ENCODE peak calls at places on chromosome X, in nine cellular contexts. C is uterus, W is CD14-positive monocyte, L is neural crest cell, V is ascending aorta, J is HFFc6, K is astrocyte of the cerebellum, S is fibroblast of mammary gland, M is HFF-Myc. D is an unnamed sample.

GRCh38 chrX:38768079-38768478 is 33.2 kb upstream of the MID1IP1 start:
- DNase-seq in J (peak; percentile 6), C (no peak), W (no peak), K (peak; percentile 12), V (no peak), S (peak; percentile 45), M (no peak), L (no peak), D (no peak)

GRCh38 chrX:100353326-100353725 is 56.7 kb downstream of the PCDH19 start:
- DNase-seq in M (no peak), J (no peak), K (no peak), W (no peak), S (no peak), L (no peak), C (no peak), V (no peak), D (no peak)

GRCh38 chrX:30812326-30812725 is 76.7 kb downstream of the TAB3 start:
- DNase-seq in J (no peak), S (no peak), W (no peak), M (no peak), V (no peak), C (no peak), L (no peak), K (no peak), D (no peak)

GRCh38 chrX:123899701-123900100 is 39.8 kb downstream of the XIAP start:
- DNase-seq in M (no peak), J (peak; percentile 13), W (no peak), C (no peak), V (no peak), L (no peak), S (peak; percentile 44), K (no peak), D (no peak)

GRCh38 chrX:95764972-95765451 is 919.6 kb upstream of the DIAPH2 start:
- DNase-seq in W (no peak), V (no peak), S (peak; percentile 44), C (no peak), L (peak; percentile 1), K (peak; percentile 19), J (no peak), M (no peak), D (no peak)

GRCh38 chrX:9595131-9595530 is 130.3 kb downstream of the TBL1X start:
- DNase-seq in W (no peak), S (peak; percentile 35), K (peak; percentile 60), L (no peak), C (no peak), J (no peak), V (peak; percentile 54), M (no peak), D (no peak)

GRCh38 chrX:45709381-45709780 is 508.7 kb upstream of the DIPK2B start:
- DNase-seq in W (no peak), C (no peak), M (no peak), V (no peak), S (peak; percentile 73), L (no peak), K (no peak), J (peak; percentile 53), D (no peak)

GRCh38 chrX:77003956-77004355 is 443.2 kb upstream of the FGF16 start:
- DNase-seq in M (no peak), K (peak; percentile 16), V (no peak), S (peak; percentile 2), J (no peak), L (no peak), C (no peak), W (no peak), D (peak; percentile 70)

GRCh38 chrX:69000857-69001256 is 164.4 kb downstream of the PJA1 start:
- DNase-seq in C (no peak), S (no peak), L (no peak), J (no peak), V (no peak), W (no peak), K (no peak), M (no peak), D (no peak)

GRCh38 chrX:28589048-28589447 is 1.8 kb downstream of the IL1RAPL1 start:
- DNase-seq in K (no peak), J (no peak), V (no peak), L (no peak), S (no peak), C (no peak), M (no peak), W (no peak), D (no peak)

GRCh38 chrX:134646671-134647070 is 11.6 kb downstream of the PLAC1 start:
- DNase-seq in V (no peak), M (no peak), C (no peak), J (no peak), K (no peak), W (no peak), S (no peak), L (no peak), D (no peak)

GRCh38 chrX:134654398-134655012 is 3.8 kb downstream of the PLAC1 start:
- DNase-seq in K (no peak), C (no peak), M (no peak), V (no peak), W (no peak), J (no peak), S (peak; percentile 38), L (no peak), D (peak; percentile 28)

GRCh38 chrX:134646170-134646569 is 12.1 kb downstream of the PLAC1 start:
- DNase-seq in M (no peak), K (no peak), W (no peak), S (no peak), L (no peak), C (no peak), J (no peak), V (no peak), D (no peak)

DNA sequence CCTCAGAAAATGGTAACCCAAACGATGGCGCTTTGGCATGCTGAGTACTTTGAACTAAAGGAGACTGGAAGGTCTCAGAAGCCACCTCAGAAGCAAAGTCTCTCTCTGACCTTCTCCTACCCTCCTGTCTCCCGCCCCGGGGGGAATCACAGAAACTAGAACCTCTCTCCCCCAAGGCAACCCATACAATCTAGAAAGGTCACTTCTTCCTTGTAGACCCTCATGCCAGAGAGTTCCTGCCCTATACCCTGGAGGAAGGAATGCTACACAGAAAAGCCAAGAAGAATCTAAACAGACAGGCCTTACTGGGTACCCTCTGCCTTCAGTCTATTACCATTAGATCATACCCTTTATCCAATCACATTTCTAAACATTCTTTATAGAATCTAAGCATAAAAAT is 8.5 kb downstream of the PLAC1 start:
- DNase-seq in J (no peak), C (no peak), L (no peak), S (no peak), V (no peak), K (no peak), M (no peak), W (no peak), D (no peak)
- TF ChIP-seq CTCF in J (peak; percentile 6), C (no peak), L (no peak), S (no peak), V (no peak), K (no peak), M (no peak), W (no peak), D (no peak)

DNA sequence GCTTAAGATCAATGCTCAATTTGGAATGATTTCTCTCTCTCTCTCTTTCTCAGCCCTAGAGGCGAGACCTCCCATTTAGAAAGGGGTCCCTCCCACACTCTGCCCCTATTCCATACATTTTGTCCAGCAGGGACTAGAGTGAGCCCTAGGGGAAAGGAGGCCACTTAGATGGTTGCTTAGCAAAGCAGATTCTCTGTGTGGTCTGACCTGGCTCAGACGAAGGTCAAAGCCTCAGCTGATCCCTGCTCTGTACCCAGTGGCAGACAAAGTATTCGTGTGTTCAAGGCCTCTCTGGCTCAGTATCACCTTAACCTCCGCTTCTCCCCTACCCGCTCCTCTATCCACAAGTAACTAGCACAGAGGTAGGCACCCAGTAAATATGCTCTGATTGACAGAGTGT is 78.4 kb downstream of the HPRT1 start:
- DNase-seq in J (no peak), V (no peak), K (no peak), M (no peak), W (no peak), S (no peak), C (no peak), L (no peak), D (no peak)
- TF ChIP-seq CTCF in J (no peak), V (no peak), K (no peak), M (no peak), W (no peak), S (no peak), C (no peak), L (no peak), D (no peak)

GRCh38 chrX:71909956-71910355 is 689 bp upstream of the NHSL2 start:
- DNase-seq in L (peak; percentile 27), J (no peak), W (no peak), S (peak; percentile 23), M (no peak), K (no peak), C (peak; percentile 32), V (no peak), D (no peak)
- TF ChIP-seq CTCF in L (peak; percentile 31), J (no peak), W (no peak), S (peak; percentile 44), M (peak; percentile 59), K (peak; percentile 34), C (no peak), V (no peak), D (no peak)

GRCh38 chrX:16664059-16664458 is 14.1 kb downstream of the S100G start:
- DNase-seq in K (no peak), L (no peak), S (peak; percentile 59), V (no peak), M (no peak), J (peak; percentile 26), C (no peak), W (no peak), D (no peak)
- TF ChIP-seq CTCF in K (no peak), L (no peak), S (peak; percentile 24), V (no peak), M (no peak), J (peak; percentile 47), C (no peak), W (no peak), D (no peak)

D was measured in activated CD8-positive, alpha-beta T cell treated with anti-CD3 and anti-CD28 coated beads for 36 hours.